ENCODE peak calls at places on chromosomes 4 and X, in eight cellular contexts. L is NCI-H1930; Y is stimulated activated CD8-positive, alpha-beta memory T cell treated with anti-CD3 and anti-CD28 coated beads, Interleukin-7, amount 100 ng/mL, for 1 hour; D is HEK293T; V is psoas muscle; K is CD8-positive, alpha-beta memory T cell; W is NCI-H2081; X is NCI-H345. F is an unnamed sample.

GRCh38 chr4:156764846-156765245 is 206.8 kb downstream of the PDGFC start:
- DNase-seq in L (no peak), Y (no peak), D (no peak), V (no peak), K (no peak), W (no peak), X (no peak), F (no peak)

GRCh38 chrX:13094780-13095425 is 50.5 kb upstream of the FAM9C start:
- DNase-seq in L (no peak), Y (no peak), D (no peak), V (no peak), K (no peak), W (no peak), X (no peak), F (no peak)

GRCh38 chrX:118254611-118255010 is 91.3 kb upstream of the WDR44 start:
- DNase-seq in L (peak; percentile 53), Y (peak; percentile 6), D (peak; percentile 58), V (no peak), K (no peak), W (peak; percentile 81), X (peak; percentile 31), F (no peak)

GRCh38 chr4:188002346-188002745 is 6.8 kb downstream of the ZFP42 start:
- DNase-seq in L (no peak), Y (no peak), D (no peak), V (no peak), K (no peak), W (no peak), X (no peak), F (no peak)

GRCh38 chr4:169612869-169613859 is 781 bp upstream of the NEK1 start:
- DNase-seq in L (peak; percentile 57), Y (peak; percentile 55), D (peak; percentile 53), V (peak; percentile 76), K (peak; percentile 63), W (peak; percentile 63), X (peak; percentile 66), F (peak; percentile 78)

GRCh38 chr4:48015216-48015615 is 1.3 kb downstream of the CNGA1 start:
- DNase-seq in L (no peak), Y (no peak), D (no peak), V (no peak), K (no peak), W (no peak), X (no peak), F (no peak)

GRCh38 chr4:55507612-55508011 is 39.1 kb downstream of the CLOCK start:
- DNase-seq in L (no peak), Y (no peak), D (no peak), V (no peak), K (no peak), W (no peak), X (no peak), F (no peak)

GRCh38 chr4:4783847-4784246 is 75.6 kb upstream of the MSX1 start:
- DNase-seq in L (no peak), Y (no peak), D (no peak), V (no peak), K (no peak), W (no peak), X (no peak), F (no peak)

GRCh38 chrX:69130448-69130847 is 34.8 kb downstream of the PJA1 start:
- DNase-seq in L (no peak), Y (no peak), D (no peak), V (no peak), K (no peak), W (no peak), X (peak; percentile 43), F (no peak)

GRCh38 chr4:151204925-151205524 is 71.9 kb upstream of the PRSS48 start:
- DNase-seq in L (no peak), Y (no peak), D (no peak), V (no peak), K (no peak), W (no peak), X (no peak), F (no peak)

GRCh38 chrX:149267878-149268813 is 237.0 kb downstream of the IDS start:
- DNase-seq in L (no peak), Y (no peak), D (no peak), V (no peak), K (no peak), W (no peak), X (no peak), F (no peak)